ENCODE peak calls at places on chromosomes 16 and 17, in seven cellular contexts. One of them, this sample, is unnamed.

GRCh38 chr16:88839026-88839529 is 17.7 kb downstream of the GALNS start:
- DNase-seq in progenitor cell of endocrine pancreas: no peak
- DNase-seq in fibroblast of pulmonary artery: no peak
- DNase-seq in NK-92 treated with Interleukin-12 subunit alpha and Interleukin-12 subunit beta, amount 100 ng/mL, for 24 hours: no peak
- DNase-seq in A172: no peak
- DNase-seq in lung: no peak
- DNase-seq in H54: no peak
- DNase-seq in this sample: no peak

GRCh38 chr17:55814377-55814776 is 63.5 kb downstream of the PCTP start:
- DNase-seq in H54: peak
- DNase-seq in fibroblast of pulmonary artery: no peak
- DNase-seq in progenitor cell of endocrine pancreas: no peak
- DNase-seq in A172: no peak
- DNase-seq in NK-92 treated with Interleukin-12 subunit alpha and Interleukin-12 subunit beta, amount 100 ng/mL, for 24 hours: no peak
- DNase-seq in lung: no peak
- DNase-seq in this sample: no peak

GRCh38 chr16:69084301-69084700 is 21.2 kb upstream of the HAS3 start:
- DNase-seq in H54: no peak
- DNase-seq in NK-92 treated with Interleukin-12 subunit alpha and Interleukin-12 subunit beta, amount 100 ng/mL, for 24 hours: no peak
- DNase-seq in A172: no peak
- DNase-seq in fibroblast of pulmonary artery: peak
- DNase-seq in lung: no peak
- DNase-seq in progenitor cell of endocrine pancreas: no peak
- DNase-seq in this sample: no peak

GRCh38 chr16:69166946-69167930 is 19.7 kb upstream of the SNTB2 start:
- DNase-seq in progenitor cell of endocrine pancreas: no peak
- DNase-seq in fibroblast of pulmonary artery: peak
- DNase-seq in NK-92 treated with Interleukin-12 subunit alpha and Interleukin-12 subunit beta, amount 100 ng/mL, for 24 hours: no peak
- DNase-seq in lung: no peak
- DNase-seq in A172: peak
- DNase-seq in H54: no peak
- DNase-seq in this sample: no peak

GRCh38 chr17:55453836-55454557 is 32.4 kb upstream of the MMD start:
- DNase-seq in fibroblast of pulmonary artery: no peak
- DNase-seq in lung: no peak
- DNase-seq in NK-92 treated with Interleukin-12 subunit alpha and Interleukin-12 subunit beta, amount 100 ng/mL, for 24 hours: no peak
- DNase-seq in H54: no peak
- DNase-seq in A172: no peak
- DNase-seq in progenitor cell of endocrine pancreas: no peak
- DNase-seq in this sample: no peak

GRCh38 chr17:4796550-4796915 is 569 bp downstream of the PSMB6 start:
- DNase-seq in progenitor cell of endocrine pancreas: no peak
- DNase-seq in H54: peak
- DNase-seq in lung: no peak
- DNase-seq in NK-92 treated with Interleukin-12 subunit alpha and Interleukin-12 subunit beta, amount 100 ng/mL, for 24 hours: no peak
- DNase-seq in A172: peak
- DNase-seq in fibroblast of pulmonary artery: peak
- DNase-seq in this sample: no peak

GRCh38 chr16:2586241-2586640 is 48.4 kb downstream of the PDPK1 start:
- DNase-seq in progenitor cell of endocrine pancreas: no peak
- DNase-seq in A172: no peak
- DNase-seq in fibroblast of pulmonary artery: no peak
- DNase-seq in H54: no peak
- DNase-seq in lung: no peak
- DNase-seq in NK-92 treated with Interleukin-12 subunit alpha and Interleukin-12 subunit beta, amount 100 ng/mL, for 24 hours: no peak
- DNase-seq in this sample: no peak

GRCh38 chr16:79278506-79278905 is 322.0 kb downstream of the MAF start:
- DNase-seq in H54: no peak
- DNase-seq in progenitor cell of endocrine pancreas: no peak
- DNase-seq in NK-92 treated with Interleukin-12 subunit alpha and Interleukin-12 subunit beta, amount 100 ng/mL, for 24 hours: no peak
- DNase-seq in A172: no peak
- DNase-seq in fibroblast of pulmonary artery: no peak
- DNase-seq in lung: no peak
- DNase-seq in this sample: peak

GRCh38 chr17:68954146-68954971 is 833 bp downstream of the ABCA8 start:
- DNase-seq in H54: no peak
- DNase-seq in fibroblast of pulmonary artery: peak
- DNase-seq in lung: no peak
- DNase-seq in progenitor cell of endocrine pancreas: no peak
- DNase-seq in NK-92 treated with Interleukin-12 subunit alpha and Interleukin-12 subunit beta, amount 100 ng/mL, for 24 hours: no peak
- DNase-seq in A172: no peak
- DNase-seq in this sample: no peak

GRCh38 chr16:89300311-89300975 is 82.9 kb downstream of the ZNF778 start:
- DNase-seq in NK-92 treated with Interleukin-12 subunit alpha and Interleukin-12 subunit beta, amount 100 ng/mL, for 24 hours: no peak
- DNase-seq in progenitor cell of endocrine pancreas: no peak
- DNase-seq in A172: no peak
- DNase-seq in lung: peak
- DNase-seq in H54: no peak
- DNase-seq in fibroblast of pulmonary artery: peak
- DNase-seq in this sample: no peak

GRCh38 chr17:8492121-8492520 is 56.4 kb downstream of the NDEL1 start:
- DNase-seq in A172: no peak
- DNase-seq in H54: no peak
- DNase-seq in NK-92 treated with Interleukin-12 subunit alpha and Interleukin-12 subunit beta, amount 100 ng/mL, for 24 hours: no peak
- DNase-seq in fibroblast of pulmonary artery: no peak
- DNase-seq in lung: no peak
- DNase-seq in progenitor cell of endocrine pancreas: no peak
- DNase-seq in this sample: no peak

GRCh38 chr16:21279501-21279900 is 1.4 kb upstream of the CRYM start:
- DNase-seq in NK-92 treated with Interleukin-12 subunit alpha and Interleukin-12 subunit beta, amount 100 ng/mL, for 24 hours: no peak
- DNase-seq in lung: no peak
- DNase-seq in fibroblast of pulmonary artery: no peak
- DNase-seq in progenitor cell of endocrine pancreas: no peak
- DNase-seq in H54: no peak
- DNase-seq in A172: no peak
- DNase-seq in this sample: no peak

GRCh38 chr17:68603027-68603426 is 1.9 kb upstream of the FAM20A start:
- DNase-seq in NK-92 treated with Interleukin-12 subunit alpha and Interleukin-12 subunit beta, amount 100 ng/mL, for 24 hours: no peak
- DNase-seq in progenitor cell of endocrine pancreas: no peak
- DNase-seq in lung: no peak
- DNase-seq in A172: no peak
- DNase-seq in fibroblast of pulmonary artery: no peak
- DNase-seq in H54: no peak
- DNase-seq in this sample: no peak

GRCh38 chr17:51006601-51007000 is 114.1 kb downstream of the SPAG9 start:
- DNase-seq in fibroblast of pulmonary artery: peak
- DNase-seq in A172: no peak
- DNase-seq in H54: no peak
- DNase-seq in progenitor cell of endocrine pancreas: no peak
- DNase-seq in lung: no peak
- DNase-seq in NK-92 treated with Interleukin-12 subunit alpha and Interleukin-12 subunit beta, amount 100 ng/mL, for 24 hours: no peak
- DNase-seq in this sample: no peak

GRCh38 chr16:69186642-69187386 is at the start of gene SNTB2:
- DNase-seq in A172: peak
- DNase-seq in fibroblast of pulmonary artery: peak
- DNase-seq in lung: peak
- DNase-seq in H54: peak
- DNase-seq in progenitor cell of endocrine pancreas: peak
- DNase-seq in NK-92 treated with Interleukin-12 subunit alpha and Interleukin-12 subunit beta, amount 100 ng/mL, for 24 hours: peak
- DNase-seq in this sample: peak

GRCh38 chr16:66045626-66046025 is 320.9 kb upstream of the CDH5 start:
- DNase-seq in fibroblast of pulmonary artery: peak
- DNase-seq in lung: no peak
- DNase-seq in A172: no peak
- DNase-seq in NK-92 treated with Interleukin-12 subunit alpha and Interleukin-12 subunit beta, amount 100 ng/mL, for 24 hours: no peak
- DNase-seq in H54: no peak
- DNase-seq in progenitor cell of endocrine pancreas: no peak
- DNase-seq in this sample: no peak

GRCh38 chr17:39096435-39097158 is 54.8 kb downstream of the PLXDC1 start:
- DNase-seq in H54: no peak
- DNase-seq in lung: no peak
- DNase-seq in fibroblast of pulmonary artery: no peak
- DNase-seq in A172: no peak
- DNase-seq in NK-92 treated with Interleukin-12 subunit alpha and Interleukin-12 subunit beta, amount 100 ng/mL, for 24 hours: peak
- DNase-seq in progenitor cell of endocrine pancreas: no peak
- DNase-seq in this sample: peak

GRCh38 chr17:38554430-38555350 is 51.1 kb downstream of the SRCIN1 start:
- DNase-seq in progenitor cell of endocrine pancreas: no peak
- DNase-seq in lung: no peak
- DNase-seq in NK-92 treated with Interleukin-12 subunit alpha and Interleukin-12 subunit beta, amount 100 ng/mL, for 24 hours: no peak
- DNase-seq in fibroblast of pulmonary artery: peak
- DNase-seq in H54: no peak
- DNase-seq in A172: peak
- DNase-seq in this sample: no peak

GRCh38 chr17:64492481-64493109 is 4.3 kb downstream of the POLG2 start:
- DNase-seq in H54: no peak
- DNase-seq in A172: no peak
- DNase-seq in fibroblast of pulmonary artery: peak
- DNase-seq in lung: no peak
- DNase-seq in NK-92 treated with Interleukin-12 subunit alpha and Interleukin-12 subunit beta, amount 100 ng/mL, for 24 hours: no peak
- DNase-seq in progenitor cell of endocrine pancreas: no peak
- DNase-seq in this sample: peak

GRCh38 chr16:17382949-17383348 is 87.8 kb downstream of the XYLT1 start:
- DNase-seq in H54: no peak
- DNase-seq in progenitor cell of endocrine pancreas: no peak
- DNase-seq in NK-92 treated with Interleukin-12 subunit alpha and Interleukin-12 subunit beta, amount 100 ng/mL, for 24 hours: no peak
- DNase-seq in fibroblast of pulmonary artery: no peak
- DNase-seq in A172: no peak
- DNase-seq in lung: no peak
- DNase-seq in this sample: no peak

GRCh38 chr17:40553694-40554534 is 11.4 kb downstream of the CCR7 start:
- DNase-seq in NK-92 treated with Interleukin-12 subunit alpha and Interleukin-12 subunit beta, amount 100 ng/mL, for 24 hours: no peak
- DNase-seq in progenitor cell of endocrine pancreas: no peak
- DNase-seq in fibroblast of pulmonary artery: peak
- DNase-seq in H54: no peak
- DNase-seq in lung: peak
- DNase-seq in A172: no peak
- DNase-seq in this sample: no peak

GRCh38 chr17:73126716-73127473 is 34.4 kb upstream of the SLC39A11 start:
- DNase-seq in lung: no peak
- DNase-seq in A172: peak
- DNase-seq in NK-92 treated with Interleukin-12 subunit alpha and Interleukin-12 subunit beta, amount 100 ng/mL, for 24 hours: no peak
- DNase-seq in fibroblast of pulmonary artery: no peak
- DNase-seq in progenitor cell of endocrine pancreas: no peak
- DNase-seq in H54: peak
- DNase-seq in this sample: no peak

GRCh38 chr17:2892305-2892971 is 96.2 kb downstream of the RAP1GAP2 start:
- DNase-seq in progenitor cell of endocrine pancreas: no peak
- DNase-seq in lung: no peak
- DNase-seq in H54: peak
- DNase-seq in NK-92 treated with Interleukin-12 subunit alpha and Interleukin-12 subunit beta, amount 100 ng/mL, for 24 hours: no peak
- DNase-seq in fibroblast of pulmonary artery: peak
- DNase-seq in A172: peak
- DNase-seq in this sample: no peak

GRCh38 chr17:56985371-56986162 is 7.6 kb downstream of the SCPEP1 start:
- DNase-seq in lung: no peak
- DNase-seq in NK-92 treated with Interleukin-12 subunit alpha and Interleukin-12 subunit beta, amount 100 ng/mL, for 24 hours: no peak
- DNase-seq in A172: no peak
- DNase-seq in progenitor cell of endocrine pancreas: no peak
- DNase-seq in H54: no peak
- DNase-seq in fibroblast of pulmonary artery: no peak
- DNase-seq in this sample: no peak

GRCh38 chr17:63035271-63035670 is 69.2 kb downstream of the TANC2 start:
- DNase-seq in lung: no peak
- DNase-seq in progenitor cell of endocrine pancreas: no peak
- DNase-seq in fibroblast of pulmonary artery: peak
- DNase-seq in NK-92 treated with Interleukin-12 subunit alpha and Interleukin-12 subunit beta, amount 100 ng/mL, for 24 hours: no peak
- DNase-seq in H54: no peak
- DNase-seq in A172: peak
- DNase-seq in this sample: no peak

GRCh38 chr17:323181-323580 is 29.4 kb downstream of the RPH3AL start:
- DNase-seq in lung: no peak
- DNase-seq in fibroblast of pulmonary artery: no peak
- DNase-seq in A172: no peak
- DNase-seq in progenitor cell of endocrine pancreas: no peak
- DNase-seq in NK-92 treated with Interleukin-12 subunit alpha and Interleukin-12 subunit beta, amount 100 ng/mL, for 24 hours: no peak
- DNase-seq in H54: no peak
- DNase-seq in this sample: no peak

GRCh38 chr16:64089697-64090096 is 1032.2 kb downstream of the CDH11 start:
- DNase-seq in fibroblast of pulmonary artery: peak
- DNase-seq in NK-92 treated with Interleukin-12 subunit alpha and Interleukin-12 subunit beta, amount 100 ng/mL, for 24 hours: no peak
- DNase-seq in H54: no peak
- DNase-seq in lung: no peak
- DNase-seq in progenitor cell of endocrine pancreas: no peak
- DNase-seq in A172: peak
- DNase-seq in this sample: no peak

GRCh38 chr17:3984719-3985444 is 20.6 kb upstream of the ATP2A3 start:
- DNase-seq in fibroblast of pulmonary artery: no peak
- DNase-seq in H54: no peak
- DNase-seq in NK-92 treated with Interleukin-12 subunit alpha and Interleukin-12 subunit beta, amount 100 ng/mL, for 24 hours: no peak
- DNase-seq in lung: no peak
- DNase-seq in progenitor cell of endocrine pancreas: no peak
- DNase-seq in A172: no peak
- DNase-seq in this sample: no peak

GRCh38 chr16:67533024-67533560 is 4.5 kb downstream of the RIPOR1 start:
- DNase-seq in lung: no peak
- DNase-seq in H54: no peak
- DNase-seq in fibroblast of pulmonary artery: no peak
- DNase-seq in progenitor cell of endocrine pancreas: no peak
- DNase-seq in A172: no peak
- DNase-seq in NK-92 treated with Interleukin-12 subunit alpha and Interleukin-12 subunit beta, amount 100 ng/mL, for 24 hours: no peak
- DNase-seq in this sample: no peak

GRCh38 chr17:40224707-40225092 is 5.6 kb downstream of the WIPF2 start:
- DNase-seq in progenitor cell of endocrine pancreas: no peak
- DNase-seq in lung: peak
- DNase-seq in H54: no peak
- DNase-seq in fibroblast of pulmonary artery: peak
- DNase-seq in NK-92 treated with Interleukin-12 subunit alpha and Interleukin-12 subunit beta, amount 100 ng/mL, for 24 hours: no peak
- DNase-seq in A172: no peak
- DNase-seq in this sample: no peak